ENCODE peak calls at places on chromosomes 5 and 9, in six cellular contexts. One of them, this sample, is unnamed.
A peak's percentile ranks its signal among the peaks of the same experiment; 100 is the strongest.

GRCh38 chr5:87246046-87246445 is 21.6 kb upstream of the RASA1 start:
- DNase-seq in breast epithelium: no peak
- DNase-seq in astrocyte: no peak
- DNase-seq in fibroblast of lung: peak; percentile 13
- DNase-seq in suprapubic skin: no peak
- DNase-seq in heart left ventricle: no peak
- DNase-seq in this sample: no peak

GRCh38 chr9:98579700-98580099 is 129.0 kb downstream of the GABBR2 start:
- DNase-seq in fibroblast of lung: no peak
- DNase-seq in breast epithelium: no peak
- DNase-seq in astrocyte: no peak
- DNase-seq in heart left ventricle: no peak
- DNase-seq in suprapubic skin: no peak
- DNase-seq in this sample: no peak

GRCh38 chr5:75538201-75538600 is 26.5 kb downstream of the POLK start:
- DNase-seq in breast epithelium: no peak
- DNase-seq in heart left ventricle: no peak
- DNase-seq in suprapubic skin: no peak
- DNase-seq in astrocyte: no peak
- DNase-seq in fibroblast of lung: no peak
- DNase-seq in this sample: no peak

GRCh38 chr9:106869028-106869427 is 6.1 kb downstream of the ZNF462 start:
- DNase-seq in fibroblast of lung: no peak
- DNase-seq in astrocyte: no peak
- DNase-seq in breast epithelium: no peak
- DNase-seq in heart left ventricle: no peak
- DNase-seq in suprapubic skin: no peak
- DNase-seq in this sample: no peak

GRCh38 chr9:12859704-12860251 is 85.0 kb downstream of the LURAP1L start:
- DNase-seq in breast epithelium: no peak
- DNase-seq in fibroblast of lung: peak; percentile 95
- DNase-seq in suprapubic skin: no peak
- DNase-seq in heart left ventricle: no peak
- DNase-seq in astrocyte: peak; percentile 95
- DNase-seq in this sample: peak; percentile 51

GRCh38 chr9:126677188-126678084 is 63.7 kb downstream of the LMX1B start:
- DNase-seq in breast epithelium: no peak
- DNase-seq in astrocyte: no peak
- DNase-seq in fibroblast of lung: no peak
- DNase-seq in heart left ventricle: no peak
- DNase-seq in suprapubic skin: no peak
- DNase-seq in this sample: no peak

GRCh38 chr9:70119786-70120185 is 76.1 kb downstream of the MAMDC2 start:
- DNase-seq in astrocyte: no peak
- DNase-seq in suprapubic skin: no peak
- DNase-seq in fibroblast of lung: no peak
- DNase-seq in heart left ventricle: no peak
- DNase-seq in breast epithelium: no peak
- DNase-seq in this sample: no peak

GRCh38 chr9:117205806-117206205 is 209.1 kb downstream of the ASTN2 start:
- DNase-seq in suprapubic skin: no peak
- DNase-seq in heart left ventricle: no peak
- DNase-seq in astrocyte: peak; percentile 11
- DNase-seq in fibroblast of lung: peak; percentile 15
- DNase-seq in breast epithelium: no peak
- DNase-seq in this sample: no peak

GRCh38 chr5:56479701-56480304 is 246.7 kb upstream of the ANKRD55 start:
- DNase-seq in astrocyte: peak; percentile 43
- DNase-seq in heart left ventricle: no peak
- DNase-seq in breast epithelium: no peak
- DNase-seq in fibroblast of lung: peak; percentile 34
- DNase-seq in suprapubic skin: no peak
- DNase-seq in this sample: peak; percentile 74

GRCh38 chr9:89712285-89712684 is 107.5 kb downstream of the GADD45G start:
- DNase-seq in heart left ventricle: no peak
- DNase-seq in astrocyte: no peak
- DNase-seq in suprapubic skin: no peak
- DNase-seq in breast epithelium: no peak
- DNase-seq in fibroblast of lung: no peak
- DNase-seq in this sample: no peak

GRCh38 chr9:117494401-117495130 is 79.7 kb upstream of the ASTN2 start:
- DNase-seq in astrocyte: no peak
- DNase-seq in heart left ventricle: no peak
- DNase-seq in suprapubic skin: no peak
- DNase-seq in fibroblast of lung: no peak
- DNase-seq in breast epithelium: no peak
- DNase-seq in this sample: no peak

GRCh38 chr9:134403682-134404301 is 77.5 kb downstream of the RXRA start:
- DNase-seq in astrocyte: peak; percentile 95
- DNase-seq in breast epithelium: peak; percentile 49
- DNase-seq in heart left ventricle: peak; percentile 84
- DNase-seq in suprapubic skin: no peak
- DNase-seq in fibroblast of lung: peak; percentile 97
- DNase-seq in this sample: peak; percentile 100

GRCh38 chr9:135253305-135254004 is 166.0 kb downstream of the OLFM1 start:
- DNase-seq in astrocyte: no peak
- DNase-seq in suprapubic skin: no peak
- DNase-seq in heart left ventricle: no peak
- DNase-seq in breast epithelium: no peak
- DNase-seq in fibroblast of lung: no peak
- DNase-seq in this sample: peak; percentile 80

GRCh38 chr5:143316844-143317631 is 86.4 kb downstream of the NR3C1 start:
- DNase-seq in breast epithelium: no peak
- DNase-seq in suprapubic skin: no peak
- DNase-seq in astrocyte: peak; percentile 30
- DNase-seq in fibroblast of lung: peak; percentile 39
- DNase-seq in heart left ventricle: no peak
- DNase-seq in this sample: no peak

GRCh38 chr9:126549246-126550006 is 64.3 kb upstream of the LMX1B start:
- DNase-seq in astrocyte: no peak
- DNase-seq in breast epithelium: no peak
- DNase-seq in suprapubic skin: no peak
- DNase-seq in heart left ventricle: no peak
- DNase-seq in fibroblast of lung: no peak
- DNase-seq in this sample: peak; percentile 52

GRCh38 chr9:129933709-129934586 is 98.7 kb downstream of the USP20 start:
- DNase-seq in fibroblast of lung: peak; percentile 37
- DNase-seq in suprapubic skin: no peak
- DNase-seq in heart left ventricle: no peak
- DNase-seq in breast epithelium: no peak
- DNase-seq in astrocyte: peak; percentile 26
- DNase-seq in this sample: no peak

GRCh38 chr9:35481347-35481975 is 8.4 kb upstream of the RUSC2 start:
- DNase-seq in heart left ventricle: peak; percentile 38
- DNase-seq in astrocyte: peak; percentile 25
- DNase-seq in breast epithelium: peak; percentile 50
- DNase-seq in suprapubic skin: no peak
- DNase-seq in fibroblast of lung: peak; percentile 43
- DNase-seq in this sample: peak; percentile 90

GRCh38 chr5:133407277-133407632 is 205.1 kb downstream of the FSTL4 start:
- DNase-seq in breast epithelium: peak; percentile 31
- DNase-seq in astrocyte: no peak
- DNase-seq in suprapubic skin: no peak
- DNase-seq in fibroblast of lung: no peak
- DNase-seq in heart left ventricle: no peak
- DNase-seq in this sample: no peak

GRCh38 chr5:132215329-132215728 is 12.3 kb downstream of the P4HA2 start:
- DNase-seq in astrocyte: peak; percentile 96
- DNase-seq in suprapubic skin: peak; percentile 95
- DNase-seq in breast epithelium: peak; percentile 94
- DNase-seq in heart left ventricle: peak; percentile 93
- DNase-seq in fibroblast of lung: peak; percentile 98
- DNase-seq in this sample: peak; percentile 98

GRCh38 chr5:140677947-140678346 is 4.6 kb upstream of the DND1 start:
- DNase-seq in heart left ventricle: no peak
- DNase-seq in suprapubic skin: no peak
- DNase-seq in fibroblast of lung: no peak
- DNase-seq in astrocyte: no peak
- DNase-seq in breast epithelium: no peak
- DNase-seq in this sample: no peak

GRCh38 chr9:72592501-72593403 is 71.3 kb downstream of the TMC1 start:
- DNase-seq in heart left ventricle: no peak
- DNase-seq in suprapubic skin: no peak
- DNase-seq in breast epithelium: no peak
- DNase-seq in fibroblast of lung: peak; percentile 49
- DNase-seq in astrocyte: peak; percentile 36
- DNase-seq in this sample: no peak

GRCh38 chr5:122151640-122152039 is 22.3 kb downstream of the ZNF474 start:
- DNase-seq in astrocyte: peak; percentile 98
- DNase-seq in suprapubic skin: no peak
- DNase-seq in heart left ventricle: no peak
- DNase-seq in fibroblast of lung: peak; percentile 99
- DNase-seq in breast epithelium: no peak
- DNase-seq in this sample: no peak

GRCh38 chr5:173329370-173330150 is 1.3 kb upstream of the STC2 start:
- DNase-seq in breast epithelium: no peak
- DNase-seq in fibroblast of lung: no peak
- DNase-seq in astrocyte: no peak
- DNase-seq in heart left ventricle: no peak
- DNase-seq in suprapubic skin: peak; percentile 69
- DNase-seq in this sample: peak; percentile 87

GRCh38 chr9:135282001-135282731 is 194.7 kb downstream of the OLFM1 start:
- DNase-seq in suprapubic skin: no peak
- DNase-seq in astrocyte: peak; percentile 8
- DNase-seq in fibroblast of lung: peak; percentile 5
- DNase-seq in breast epithelium: peak; percentile 80
- DNase-seq in heart left ventricle: peak; percentile 74
- DNase-seq in this sample: no peak

GRCh38 chr9:108850293-108850897 is 5.4 kb downstream of the ACTL7B start:
- DNase-seq in heart left ventricle: no peak
- DNase-seq in suprapubic skin: no peak
- DNase-seq in breast epithelium: no peak
- DNase-seq in fibroblast of lung: peak; percentile 23
- DNase-seq in astrocyte: peak; percentile 4
- DNase-seq in this sample: peak; percentile 83

GRCh38 chr5:83142526-83142925 is 65.2 kb downstream of the XRCC4 start:
- DNase-seq in fibroblast of lung: no peak
- DNase-seq in heart left ventricle: no peak
- DNase-seq in breast epithelium: no peak
- DNase-seq in astrocyte: no peak
- DNase-seq in suprapubic skin: no peak
- DNase-seq in this sample: no peak

GRCh38 chr5:127447822-127448221 is 69.6 kb upstream of the PRRC1 start:
- DNase-seq in breast epithelium: no peak
- DNase-seq in heart left ventricle: no peak
- DNase-seq in astrocyte: peak; percentile 75
- DNase-seq in suprapubic skin: no peak
- DNase-seq in fibroblast of lung: peak; percentile 82
- DNase-seq in this sample: peak; percentile 48

GRCh38 chr9:110543631-110544051 is 35.9 kb downstream of the SVEP1 start:
- DNase-seq in astrocyte: no peak
- DNase-seq in fibroblast of lung: peak; percentile 25
- DNase-seq in breast epithelium: no peak
- DNase-seq in heart left ventricle: peak; percentile 34
- DNase-seq in suprapubic skin: no peak
- DNase-seq in this sample: no peak

GRCh38 chr9:76878933-76879332 is 27.0 kb downstream of the PRUNE2 start:
- DNase-seq in breast epithelium: no peak
- DNase-seq in suprapubic skin: no peak
- DNase-seq in heart left ventricle: no peak
- DNase-seq in astrocyte: no peak
- DNase-seq in fibroblast of lung: no peak
- DNase-seq in this sample: no peak

GRCh38 chr5:78601622-78602314 is 46.8 kb downstream of the LHFPL2 start:
- DNase-seq in fibroblast of lung: peak; percentile 74
- DNase-seq in suprapubic skin: no peak
- DNase-seq in breast epithelium: no peak
- DNase-seq in heart left ventricle: no peak
- DNase-seq in astrocyte: peak; percentile 72
- DNase-seq in this sample: no peak

GRCh38 chr9:116051528-116051927 is 102.1 kb upstream of the PAPPA start:
- DNase-seq in heart left ventricle: no peak
- DNase-seq in suprapubic skin: no peak
- DNase-seq in breast epithelium: no peak
- DNase-seq in astrocyte: no peak
- DNase-seq in fibroblast of lung: no peak
- DNase-seq in this sample: no peak
- TF ChIP-seq CTCF in heart left ventricle: no peak
- TF ChIP-seq CTCF in suprapubic skin: no peak
- TF ChIP-seq CTCF in breast epithelium: no peak
- TF ChIP-seq CTCF in astrocyte: no peak
- TF ChIP-seq CTCF in fibroblast of lung: no peak
- TF ChIP-seq CTCF in this sample: no peak

DNA sequence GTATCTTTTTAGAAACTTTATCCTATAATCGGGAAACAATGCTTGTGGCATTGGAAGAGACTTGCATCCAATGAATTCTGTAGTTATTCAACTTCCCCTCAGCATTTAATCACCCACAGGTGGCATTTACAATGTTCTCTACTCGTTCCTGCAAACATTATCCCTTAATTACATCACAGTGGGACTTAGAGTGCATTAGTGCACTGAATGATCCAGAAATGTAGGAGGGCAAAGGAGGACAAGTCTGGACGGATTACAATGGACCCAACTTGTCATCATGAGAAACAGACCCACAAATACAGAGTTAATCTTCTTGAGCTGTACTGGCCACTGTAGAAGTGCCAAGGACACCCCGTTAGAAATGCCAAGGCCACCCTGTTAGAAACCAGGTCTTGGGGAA is 129.1 kb downstream of the DOCK8 start:
- DNase-seq in heart left ventricle: no peak
- DNase-seq in astrocyte: no peak
- DNase-seq in fibroblast of lung: no peak
- DNase-seq in suprapubic skin: no peak
- DNase-seq in breast epithelium: no peak
- DNase-seq in this sample: no peak
- H3K4me1 ChIP-seq in heart left ventricle: no peaks in the 10 kb centered on the region
- H3K4me1 ChIP-seq in astrocyte: no peaks in the 10 kb centered on the region
- H3K4me1 ChIP-seq in fibroblast of lung: no peaks in the 10 kb centered on the region
- H3K4me1 ChIP-seq in suprapubic skin: no peaks in the 10 kb centered on the region
- H3K4me1 ChIP-seq in breast epithelium: no peaks in the 10 kb centered on the region
- H3K4me1 ChIP-seq in this sample: no peaks in the 10 kb centered on the region

GRCh38 chr5:1779782-1780620 is 19.6 kb downstream of the MRPL36 start:
- DNase-seq in breast epithelium: no peak
- DNase-seq in suprapubic skin: peak; percentile 75
- DNase-seq in fibroblast of lung: no peak
- DNase-seq in heart left ventricle: no peak
- DNase-seq in astrocyte: no peak
- DNase-seq in this sample: peak; percentile 67
- TF ChIP-seq CTCF in breast epithelium: no peak
- TF ChIP-seq CTCF in suprapubic skin: no peak
- TF ChIP-seq CTCF in fibroblast of lung: no peak
- TF ChIP-seq CTCF in heart left ventricle: no peak
- TF ChIP-seq CTCF in astrocyte: no peak
- TF ChIP-seq CTCF in this sample: no peak

GRCh38 chr9:124283232-124283814 is 25.6 kb downstream of the NEK6 start:
- DNase-seq in fibroblast of lung: no peak
- DNase-seq in suprapubic skin: no peak
- DNase-seq in astrocyte: no peak
- DNase-seq in breast epithelium: no peak
- DNase-seq in heart left ventricle: no peak
- DNase-seq in this sample: no peak
- H3K4me1 ChIP-seq in fibroblast of lung: peaks cover 59% of the 10 kb centered on the region
- H3K4me1 ChIP-seq in suprapubic skin: peaks cover 79% of the 10 kb centered on the region
- H3K4me1 ChIP-seq in astrocyte: peaks cover 90% of the 10 kb centered on the region
- H3K4me1 ChIP-seq in breast epithelium: peaks cover 22% of the 10 kb centered on the region
- H3K4me1 ChIP-seq in heart left ventricle: peaks cover 70% of the 10 kb centered on the region
- H3K4me1 ChIP-seq in this sample: peaks cover 92% of the 10 kb centered on the region